ENCODE peak calls at places on chromosomes 3 and 15, in eight cellular contexts. K, Q, P, T, E, B, H and X are unnamed samples. For H3K4me1 and H3K36me3, the result is how much of the 10 kb centered on the place peaks cover.

GRCh38 chr3:120348065-120348980 is 831 bp downstream of the LRRC58 start:
- DNase-seq in K (no peak), Q (no peak), P (no peak), T (peak), E (peak), B (no peak), H (no peak), X (no peak)

GRCh38 chr3:108202080-108202479 is 20.1 kb downstream of the IFT57 start:
- DNase-seq in K (no peak), Q (no peak), P (no peak), T (no peak), E (no peak), B (no peak), H (no peak), X (no peak)

GRCh38 chr3:36380171-36381031 is at the start of gene STAC:
- DNase-seq in K (no peak), Q (peak), P (no peak), T (peak), E (peak), B (no peak), H (peak), X (no peak)

GRCh38 chr3:128548426-128549282 is 55.7 kb upstream of the GATA2 start:
- DNase-seq in K (peak), Q (peak), P (no peak), T (no peak), E (no peak), B (peak), H (peak), X (no peak)

GRCh38 chr15:56428821-56429458 is 36.0 kb downstream of the MNS1 start:
- DNase-seq in K (no peak), Q (no peak), P (no peak), T (peak), E (peak), B (no peak), H (no peak), X (peak)

GRCh38 chr15:92947071-92947730 is 47.1 kb downstream of the CHD2 start:
- DNase-seq in K (no peak), Q (no peak), P (no peak), T (no peak), E (no peak), B (no peak), H (no peak), X (no peak)

GRCh38 chr3:59771760-59772159 is 721.9 kb upstream of the CFAP20DC start:
- DNase-seq in K (no peak), Q (no peak), P (no peak), T (peak), E (peak), B (no peak), H (no peak), X (no peak)

GRCh38 chr15:89807689-89808088 is 7.0 kb downstream of the ANPEP start:
- DNase-seq in K (no peak), Q (no peak), P (no peak), T (peak), E (no peak), B (no peak), H (no peak), X (no peak)

GRCh38 chr3:72247645-72248388 is 462.9 kb upstream of the PROK2 start:
- DNase-seq in K (peak), Q (no peak), P (no peak), T (no peak), E (no peak), B (no peak), H (no peak), X (no peak)

GRCh38 chr3:100041328-100041749 is 73.0 kb downstream of the FILIP1L start:
- DNase-seq in K (no peak), Q (no peak), P (no peak), T (no peak), E (peak), B (no peak), H (no peak), X (peak)

GRCh38 chr3:184524981-184525336 is 36.6 kb upstream of the EPHB3 start:
- DNase-seq in K (no peak), Q (no peak), P (no peak), T (peak), E (no peak), B (no peak), H (no peak), X (no peak)

GRCh38 chr15:66946578-66947164 is 118.7 kb upstream of the SMAD3 start:
- DNase-seq in K (peak), Q (peak), P (no peak), T (peak), E (peak), B (peak), H (no peak), X (peak)

GRCh38 chr3:18246336-18247060 is 178.6 kb downstream of the SATB1 start:
- DNase-seq in K (no peak), Q (no peak), P (no peak), T (no peak), E (no peak), B (no peak), H (no peak), X (no peak)

GRCh38 chr3:125582707-125583106 is 12.6 kb downstream of the OSBPL11 start:
- DNase-seq in K (no peak), Q (no peak), P (no peak), T (no peak), E (peak), B (no peak), H (no peak), X (peak)

GRCh38 chr15:80878242-80878866 is 99.2 kb downstream of the CEMIP start:
- DNase-seq in K (no peak), Q (no peak), P (no peak), T (no peak), E (no peak), B (no peak), H (no peak), X (no peak)

GRCh38 chr3:188160751-188161150 is 6.8 kb downstream of the LPP start:
- DNase-seq in K (no peak), Q (no peak), P (no peak), T (no peak), E (no peak), B (no peak), H (no peak), X (no peak)
- H3K4me1 ChIP-seq in K (half or more), Q (under half), P (half or more), T (under half), E (half or more), B (under half), H (half or more), X (half or more)

GRCh38 chr3:53551324-53551723 is 56.9 kb downstream of the CACNA1D start:
- DNase-seq in K (no peak), Q (no peak), P (no peak), T (no peak), E (no peak), B (no peak), H (no peak), X (no peak)

GRCh38 chr3:53550005-53550620 is 55.7 kb downstream of the CACNA1D start:
- DNase-seq in K (no peak), Q (no peak), P (no peak), T (no peak), E (no peak), B (no peak), H (peak), X (no peak)

DNA sequence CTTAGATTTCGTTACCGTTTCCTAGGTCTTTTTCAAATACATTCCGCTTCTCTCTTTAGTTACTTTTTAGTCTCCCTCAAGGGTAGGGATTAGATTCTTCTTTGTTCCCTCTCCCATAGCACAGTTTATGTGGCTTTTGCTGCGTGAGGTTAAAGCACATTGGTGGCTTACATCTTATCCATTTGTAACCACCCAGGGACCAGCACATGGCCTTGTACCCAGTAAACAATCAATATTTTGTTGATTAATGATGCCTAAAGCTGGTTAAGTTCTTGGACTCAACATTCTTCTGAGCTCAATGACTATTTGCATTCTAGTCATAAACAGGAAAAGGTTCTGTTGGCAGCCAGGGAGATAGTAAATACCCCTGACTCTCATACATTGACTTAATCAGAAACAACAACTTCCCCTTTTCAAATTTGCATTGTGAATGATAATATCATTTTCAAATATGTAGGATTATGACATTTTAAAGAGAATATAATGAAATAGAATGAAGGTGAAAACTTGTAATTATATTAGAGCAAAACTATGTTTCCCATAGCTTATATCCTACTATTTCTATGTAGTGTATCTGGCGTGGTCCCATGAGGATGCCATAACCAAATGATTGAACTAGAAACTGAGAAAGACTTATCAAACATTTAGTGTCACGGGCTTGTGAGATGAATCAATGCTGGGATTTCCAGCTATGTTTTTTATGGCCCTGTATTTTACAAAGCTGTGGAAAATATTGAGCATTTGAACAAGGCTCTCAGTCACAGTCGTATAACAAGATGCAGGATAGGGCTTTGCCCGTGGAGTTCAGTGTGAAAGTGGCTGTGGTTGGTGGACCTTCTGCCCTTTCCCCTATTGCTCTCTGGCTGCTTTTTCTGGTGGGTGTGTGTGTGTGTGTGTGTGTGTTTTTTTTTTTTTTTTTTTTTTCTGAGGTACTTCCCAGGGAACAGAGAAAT is 60.4 kb downstream of the CACNA1D start:
- DNase-seq in K (no peak), Q (no peak), P (no peak), T (no peak), E (no peak), B (no peak), H (peak), X (no peak)
- TF ChIP-seq CTCF in K (no peak), Q (no peak), P (no peak), T (no peak), E (no peak), B (no peak), H (no peak), X (no peak)

GRCh38 chr3:47848599-47849117 is 45.7 kb downstream of the DHX30 start:
- DNase-seq in K (no peak), Q (no peak), P (no peak), T (peak), E (no peak), B (no peak), H (no peak), X (no peak)
- H3K36me3 ChIP-seq in K (half or more), Q (half or more), P (half or more), T (half or more), E (under half), B (under half), H (half or more), X (under half)

GRCh38 chr3:134333522-134334181 is 40.6 kb downstream of the AMOTL2 start:
- DNase-seq in K (no peak), Q (no peak), P (no peak), T (peak), E (peak), B (peak), H (no peak), X (peak)
- H3K4me1 ChIP-seq in K (half or more), Q (half or more), P (under half), T (half or more), E (under half), B (under half), H (half or more), X (half or more)